ENCODE peak calls at places on chromosomes 16 and 17, in nine cellular contexts. T is H1, J is B cell, F is fibroblast of the aortic adventitia, U is AG09309, C is lower leg skin, B is AG04449, M is PC-3, P is sigmoid colon. W is an unnamed sample.

GRCh38 chr17:73391331-73392265 is 79.8 kb upstream of the CDC42EP4 start:
- DNase-seq in F (no peak), T (no peak), U (no peak), M (no peak), J (no peak), P (no peak), B (no peak), C (no peak), W (no peak)

GRCh38 chr17:10631048-10631700 is 25.9 kb downstream of the MYH3 start:
- DNase-seq in F (peak), C (no peak), M (peak), U (no peak), B (no peak), J (peak), T (no peak), P (no peak), W (peak)

GRCh38 chr17:76709077-76709950 is 1.5 kb downstream of the MXRA7 start:
- DNase-seq in B (peak), J (no peak), T (no peak), C (peak), P (peak), F (peak), M (peak), U (peak), W (no peak)

GRCh38 chr17:30341703-30342102 is 7.8 kb upstream of the TMIGD1 start:
- DNase-seq in B (no peak), P (no peak), M (no peak), C (no peak), U (no peak), F (no peak), T (no peak), J (no peak), W (no peak)

GRCh38 chr16:53642094-53642493 is 61.6 kb downstream of the RPGRIP1L start:
- DNase-seq in P (no peak), F (no peak), M (no peak), T (no peak), J (no peak), U (no peak), B (no peak), C (no peak), W (no peak)

GRCh38 chr16:74874912-74875311 is 100.3 kb upstream of the FA2H start:
- DNase-seq in T (no peak), B (no peak), U (no peak), M (no peak), J (no peak), F (no peak), C (no peak), P (no peak), W (no peak)

GRCh38 chr17:81518113-81518784 is 5.7 kb upstream of the ACTG1 start:
- DNase-seq in F (no peak), U (no peak), B (no peak), T (no peak), P (no peak), J (peak), C (no peak), M (peak), W (no peak)

GRCh38 chr17:7095642-7096041 is 15.6 kb upstream of the CLEC10A start:
- DNase-seq in M (no peak), J (peak), C (no peak), B (no peak), F (no peak), P (no peak), T (no peak), U (no peak), W (peak)

GRCh38 chr17:1201132-1201702 is 21.4 kb upstream of the ABR start:
- DNase-seq in B (no peak), F (no peak), J (peak), P (no peak), T (no peak), C (no peak), M (no peak), U (no peak), W (no peak)

GRCh38 chr16:11405331-11406176 is 60.3 kb downstream of the RMI2 start:
- DNase-seq in F (no peak), B (no peak), M (peak), J (peak), U (no peak), T (peak), C (no peak), P (no peak), W (peak)

GRCh38 chr16:7990864-7991263 is 599.4 kb downstream of the TMEM114 start:
- DNase-seq in M (no peak), P (no peak), U (no peak), F (no peak), C (no peak), T (no peak), J (no peak), B (no peak), W (no peak)

GRCh38 chr16:69859105-69859969 is 91.8 kb upstream of the CLEC18A start:
- DNase-seq in P (no peak), F (no peak), C (no peak), T (peak), M (peak), B (no peak), J (peak), U (no peak), W (peak)
- TF ChIP-seq CTCF in P (no peak), F (peak), C (peak), T (peak), M (peak), B (peak), J (no peak), U (no peak), W (peak)

GRCh38 chr17:72030067-72030899 is 90.5 kb upstream of the SOX9 start:
- DNase-seq in C (peak), B (no peak), F (peak), U (no peak), M (peak), T (peak), J (no peak), P (no peak), W (peak)
- TF ChIP-seq CTCF in C (no peak), B (peak), F (peak), U (peak), M (peak), T (peak), J (no peak), P (no peak), W (no peak)

GRCh38 chr17:46842835-46843234 is 8.5 kb upstream of the WNT9B start:
- DNase-seq in T (no peak), P (no peak), C (no peak), J (peak), F (no peak), B (no peak), U (no peak), M (peak), W (no peak)
- TF ChIP-seq CTCF in T (peak), P (no peak), C (no peak), J (peak), F (peak), B (peak), U (peak), M (peak), W (peak)

GRCh38 chr17:3907483-3908216 is 8.6 kb downstream of the P2RX1 start:
- DNase-seq in U (no peak), F (no peak), J (no peak), B (no peak), C (no peak), T (no peak), M (no peak), P (no peak), W (no peak)
- TF ChIP-seq CTCF in U (peak), F (peak), J (no peak), B (peak), C (no peak), T (peak), M (peak), P (no peak), W (peak)

DNA sequence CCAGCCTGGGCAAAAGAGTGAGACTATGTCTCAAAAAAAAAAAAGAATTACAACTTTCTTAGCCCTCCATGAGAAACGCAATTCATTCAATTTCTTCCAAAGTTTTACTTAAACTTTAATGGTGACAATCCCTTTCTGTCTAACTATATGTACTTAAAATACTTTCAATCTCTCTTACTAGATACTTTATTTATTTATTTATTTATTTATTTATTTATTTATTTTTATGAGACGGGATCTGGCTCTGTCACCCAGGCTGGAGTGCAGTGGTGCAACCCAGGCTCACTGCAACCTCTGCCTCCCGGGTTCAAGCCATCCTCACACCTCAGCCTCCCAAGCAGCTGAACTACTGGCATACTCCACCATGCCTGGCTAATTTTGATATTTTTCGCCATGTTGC is 108.1 kb downstream of the SPAG9 start:
- DNase-seq in P (no peak), B (no peak), U (no peak), C (no peak), T (no peak), F (no peak), J (no peak), M (no peak), W (no peak)
- TF ChIP-seq CTCF in P (no peak), B (no peak), U (no peak), C (no peak), T (no peak), F (no peak), J (no peak), M (no peak), W (no peak)

GRCh38 chr17:47955497-47956461 is 1.9 kb downstream of the PRR15L start:
- DNase-seq in C (no peak), M (peak), J (no peak), U (no peak), B (no peak), F (peak), P (no peak), T (no peak), W (no peak)

GRCh38 chr17:47950448-47950847 is 7.2 kb downstream of the PRR15L start:
- DNase-seq in P (no peak), M (peak), U (no peak), J (no peak), B (no peak), F (no peak), C (no peak), T (no peak), W (no peak)

GRCh38 chr17:47956818-47957590 is 679 bp downstream of the PRR15L start:
- DNase-seq in P (no peak), M (peak), U (no peak), T (no peak), J (no peak), B (no peak), C (no peak), F (no peak), W (no peak)

GRCh38 chr17:47952181-47953021 is 5.3 kb downstream of the PRR15L start:
- DNase-seq in F (no peak), C (no peak), J (no peak), B (no peak), T (no peak), U (no peak), M (no peak), P (no peak), W (no peak)

DNA sequence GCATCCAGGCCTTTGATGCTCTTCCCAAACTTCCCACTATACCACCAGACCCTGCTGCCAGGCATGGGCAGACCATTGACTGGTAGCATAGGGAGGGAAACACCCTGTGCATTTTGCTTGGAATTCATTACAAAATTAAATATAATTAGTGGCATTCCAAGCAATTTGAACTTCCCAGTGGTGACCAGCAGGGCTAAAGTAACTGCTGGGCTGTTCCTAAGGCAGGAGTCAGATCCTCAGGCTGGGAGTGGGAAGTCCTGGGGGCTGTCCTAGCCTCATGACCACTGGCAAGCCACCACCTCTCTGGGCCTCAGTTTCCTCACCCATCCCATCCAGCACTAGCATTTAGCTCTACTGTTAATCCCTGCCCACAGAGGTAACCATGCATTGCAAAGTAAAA is 3.7 kb downstream of the PRR15L start:
- DNase-seq in M (no peak), U (no peak), F (no peak), B (no peak), J (no peak), C (no peak), P (no peak), T (no peak), W (no peak)
- TF ChIP-seq CTCF in M (no peak), U (no peak), F (peak), B (no peak), J (no peak), C (no peak), P (no peak), T (peak), W (no peak)

GRCh38 chr17:62780951-62781350 is 27.2 kb downstream of the MARCHF10 start:
- DNase-seq in P (no peak), U (no peak), M (peak), T (no peak), B (no peak), J (no peak), C (peak), F (no peak), W (no peak)

GRCh38 chr17:62781356-62781755 is 26.8 kb downstream of the MARCHF10 start:
- DNase-seq in J (no peak), T (no peak), C (peak), U (no peak), B (no peak), F (peak), P (no peak), M (no peak), W (no peak)

GRCh38 chr17:62778990-62779681 is 29.0 kb downstream of the MARCHF10 start:
- DNase-seq in T (no peak), J (no peak), C (peak), B (peak), M (peak), P (no peak), U (peak), F (peak), W (no peak)

GRCh38 chr17:62781826-62782225 is 26.3 kb downstream of the MARCHF10 start:
- DNase-seq in F (peak), P (no peak), U (no peak), T (no peak), J (no peak), B (no peak), M (peak), C (no peak), W (no peak)

GRCh38 chr17:62780273-62780672 is 27.8 kb downstream of the MARCHF10 start:
- DNase-seq in F (no peak), P (no peak), B (no peak), M (peak), J (no peak), C (peak), U (no peak), T (no peak), W (no peak)
- TF ChIP-seq CTCF in F (no peak), P (no peak), B (no peak), M (peak), J (no peak), C (no peak), U (no peak), T (no peak), W (no peak)

GRCh38 chr16:29916979-29917378 is 9.0 kb downstream of the KCTD13 start:
- DNase-seq in U (no peak), B (no peak), F (no peak), M (no peak), P (no peak), C (no peak), T (no peak), J (no peak), W (no peak)
- TF ChIP-seq CTCF in U (no peak), B (no peak), F (no peak), M (no peak), P (no peak), C (no peak), T (no peak), J (no peak), W (no peak)

DNA sequence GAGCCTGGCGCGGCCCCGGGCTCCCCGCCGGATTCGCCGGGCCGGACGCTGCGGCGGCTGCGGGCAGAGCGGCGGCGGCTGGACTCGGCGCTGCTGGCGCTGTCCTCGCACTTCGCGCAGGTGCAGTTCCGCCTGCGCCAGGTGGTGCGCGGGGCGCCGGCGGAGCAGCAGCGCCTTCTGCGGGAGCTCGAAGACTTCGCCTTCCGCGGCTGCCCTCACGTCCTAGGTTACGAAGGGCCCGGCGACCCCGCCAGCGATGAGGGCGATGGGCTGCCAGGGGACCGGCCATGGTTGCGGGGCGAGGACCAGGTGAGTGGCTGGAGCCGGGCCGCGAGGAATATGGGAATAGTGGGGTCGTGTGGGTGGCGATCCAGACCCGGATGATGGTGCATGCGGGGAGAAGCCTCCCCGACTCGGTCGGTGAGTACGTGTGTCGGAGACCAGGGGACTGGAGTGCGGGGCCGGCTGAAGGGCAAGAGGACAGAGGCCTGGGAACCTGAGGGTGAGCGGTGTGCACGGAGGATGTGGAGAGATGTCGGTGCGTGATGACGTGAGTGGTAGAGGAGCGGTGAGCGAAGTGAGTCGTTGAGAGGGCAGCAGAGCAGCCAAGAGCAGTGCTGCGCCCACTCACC is 517 bp downstream of the RUNDC1 start:
- DNase-seq in U (no peak), B (no peak), C (no peak), M (peak), P (peak), J (peak), T (no peak), F (peak), W (peak)
- TF ChIP-seq CTCF in U (no peak), B (no peak), C (no peak), M (no peak), P (no peak), J (peak), T (peak), F (no peak), W (peak)

W was measured in GM13976.